ENCODE peak calls at places on chromosomes 7 and 10, in five cellular contexts. A is ovary, Q is astrocyte of the cerebellum, B is mammary epithelial cell, E is epithelial cell of esophagus. H is an unnamed sample.

GRCh38 chr7:36486336-36486735 is 96.7 kb downstream of the ANLN start:
- DNase-seq in A (no peak), Q (no peak), B (no peak), E (no peak), H (no peak)

GRCh38 chr7:137488038-137488437 is 144.5 kb upstream of the PTN start:
- DNase-seq in A (no peak), Q (no peak), B (no peak), E (no peak), H (no peak)

GRCh38 chr7:45663167-45663921 is 89.2 kb downstream of the ADCY1 start:
- DNase-seq in A (no peak), Q (no peak), B (no peak), E (peak), H (no peak)

GRCh38 chr7:112994666-112995065 is 92.0 kb downstream of the GPR85 start:
- DNase-seq in A (no peak), Q (peak), B (peak), E (peak), H (no peak)

GRCh38 chr10:128113026-128113425 is 13.2 kb downstream of the MKI67 start:
- DNase-seq in A (no peak), Q (no peak), B (no peak), E (no peak), H (no peak)

GRCh38 chr7:91093181-91093580 is 171.1 kb upstream of the FZD1 start:
- DNase-seq in A (no peak), Q (no peak), B (no peak), E (no peak), H (no peak)

GRCh38 chr7:115851291-115851690 is 179.3 kb downstream of the TFEC start:
- DNase-seq in A (no peak), Q (peak), B (peak), E (peak), H (no peak)

GRCh38 chr7:49174396-49174795 is 250.0 kb downstream of the CDC14C start:
- DNase-seq in A (no peak), Q (peak), B (peak), E (peak), H (no peak)

GRCh38 chr10:67256984-67257383 is 331.1 kb downstream of the LRRTM3 start:
- DNase-seq in A (no peak), Q (no peak), B (no peak), E (no peak), H (no peak)

GRCh38 chr10:14556285-14556956 is 218.3 kb downstream of the FAM107B start:
- DNase-seq in A (no peak), Q (no peak), B (no peak), E (no peak), H (no peak)

GRCh38 chr7:873367-874002 is 2.9 kb upstream of the GET4 start:
- DNase-seq in A (peak), Q (peak), B (peak), E (peak), H (peak)

GRCh38 chr10:48800283-48800675 is 115.6 kb downstream of the WDFY4 start:
- DNase-seq in A (no peak), Q (no peak), B (no peak), E (no peak), H (no peak)

GRCh38 chr7:24705481-24705954 is 51.7 kb downstream of the GSDME start:
- DNase-seq in A (no peak), Q (no peak), B (no peak), E (no peak), H (no peak)

GRCh38 chr7:37425504-37425903 is 23.2 kb downstream of the ELMO1 start:
- DNase-seq in A (no peak), Q (no peak), B (no peak), E (no peak), H (no peak)

GRCh38 chr7:51121036-51121780 is 195.4 kb downstream of the COBL start:
- DNase-seq in A (no peak), Q (no peak), B (no peak), E (no peak), H (no peak)

GRCh38 chr7:17311952-17312351 is 13.5 kb downstream of the AHR start:
- DNase-seq in A (no peak), Q (no peak), B (no peak), E (no peak), H (no peak)

GRCh38 chr7:150447966-150448788 is 2.3 kb upstream of the GIMAP8 start:
- DNase-seq in A (no peak), Q (no peak), B (no peak), E (no peak), H (no peak)
- TF ChIP-seq CTCF in A (no peak), Q (no peak), B (no peak), E (no peak), H (no peak)

GRCh38 chr7:20219062-20219445 is 1.9 kb upstream of the MACC1 start:
- DNase-seq in A (no peak), Q (no peak), B (no peak), E (no peak), H (no peak)

GRCh38 chr7:20216637-20217036 is 547 bp downstream of the MACC1 start:
- DNase-seq in A (no peak), Q (no peak), B (no peak), E (no peak), H (no peak)

GRCh38 chr7:20219446-20220292 is 2.5 kb upstream of the MACC1 start:
- DNase-seq in A (no peak), Q (peak), B (peak), E (peak), H (peak)

GRCh38 chr7:20218261-20218660 is 1.1 kb upstream of the MACC1 start:
- DNase-seq in A (no peak), Q (no peak), B (peak), E (peak), H (no peak)

DNA sequence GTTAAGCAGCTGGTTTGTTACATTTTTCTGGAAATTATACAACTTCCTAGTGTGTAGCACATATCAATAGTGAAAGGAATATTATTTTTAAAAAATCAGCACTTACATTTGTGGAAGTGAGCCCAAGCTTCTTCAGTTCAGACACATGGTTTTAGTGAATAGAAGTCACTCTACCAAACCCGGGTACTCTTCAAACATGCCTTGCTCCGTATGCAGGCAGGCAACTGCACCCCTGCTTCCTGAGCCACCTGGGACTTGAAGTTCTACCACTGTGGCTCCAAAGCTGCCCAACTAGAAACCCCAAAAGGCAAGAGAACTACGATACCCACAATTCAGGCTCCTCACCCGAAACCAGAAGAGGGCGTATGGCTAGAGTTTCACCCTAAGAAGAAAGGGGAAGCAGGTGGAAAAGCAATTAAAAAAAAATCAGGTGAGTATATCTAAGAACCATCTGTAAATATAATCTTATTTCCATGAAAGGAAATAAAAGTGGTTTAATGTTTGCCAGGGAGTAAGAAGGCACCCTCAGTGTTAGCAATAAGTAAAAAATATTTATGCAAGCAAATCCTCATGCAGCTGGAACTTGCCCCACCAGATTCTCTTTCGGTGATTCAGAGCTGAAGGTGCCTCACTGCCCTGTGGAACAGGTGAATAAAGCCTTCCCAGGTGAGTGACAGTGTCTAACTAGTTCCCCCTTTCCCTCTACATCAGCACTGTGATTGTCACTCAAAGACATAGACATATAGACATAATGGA is at the start of gene MACC1:
- DNase-seq in A (no peak), Q (no peak), B (peak), E (peak), H (no peak)
- H3K4me3 ChIP-seq in A (no peak), Q (no peak), B (no peak), E (peak), H (peak)

DNA sequence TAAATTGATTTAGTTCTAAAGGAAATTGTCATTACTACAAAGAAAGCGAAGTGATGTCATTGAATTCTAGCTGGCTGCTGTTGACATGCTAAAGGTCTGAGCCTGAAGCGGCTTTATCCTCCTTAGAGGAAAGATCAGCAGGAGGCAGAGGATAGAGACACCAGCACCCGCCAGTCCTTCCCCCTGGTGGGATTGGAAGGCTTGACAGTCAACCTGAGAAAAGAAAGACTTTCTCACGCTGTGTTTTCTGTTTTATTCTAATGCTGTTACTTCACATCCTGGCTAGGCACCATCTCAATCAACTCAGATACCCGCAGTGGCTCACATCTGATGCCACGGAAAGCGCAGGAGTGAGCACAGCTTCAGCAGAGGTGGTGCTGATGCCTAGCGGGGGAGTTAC is 5.5 kb downstream of the HABP2 start:
- DNase-seq in A (no peak), Q (no peak), B (no peak), E (no peak), H (no peak)
- TF ChIP-seq CTCF in A (no peak), Q (no peak), B (no peak), E (no peak), H (peak)

GRCh38 chr10:99532194-99532593 is 548 bp upstream of the NKX2-3 start:
- DNase-seq in A (no peak), Q (no peak), B (no peak), E (no peak), H (no peak)

GRCh38 chr10:99534939-99535763 is 2.4 kb downstream of the NKX2-3 start:
- DNase-seq in A (no peak), Q (no peak), B (peak), E (peak), H (no peak)

GRCh38 chr10:99532687-99533495 is at the start of gene NKX2-3:
- DNase-seq in A (no peak), Q (no peak), B (no peak), E (no peak), H (no peak)

GRCh38 chr10:99534456-99534938 is 1.8 kb downstream of the NKX2-3 start:
- DNase-seq in A (no peak), Q (no peak), B (no peak), E (no peak), H (no peak)

GRCh38 chr10:99533496-99534455 is 1.0 kb downstream of the NKX2-3 start:
- DNase-seq in A (no peak), Q (no peak), B (no peak), E (no peak), H (no peak)
- H3K4me3 ChIP-seq in A (peak), Q (no peak), B (no peak), E (no peak), H (no peak)

DNA sequence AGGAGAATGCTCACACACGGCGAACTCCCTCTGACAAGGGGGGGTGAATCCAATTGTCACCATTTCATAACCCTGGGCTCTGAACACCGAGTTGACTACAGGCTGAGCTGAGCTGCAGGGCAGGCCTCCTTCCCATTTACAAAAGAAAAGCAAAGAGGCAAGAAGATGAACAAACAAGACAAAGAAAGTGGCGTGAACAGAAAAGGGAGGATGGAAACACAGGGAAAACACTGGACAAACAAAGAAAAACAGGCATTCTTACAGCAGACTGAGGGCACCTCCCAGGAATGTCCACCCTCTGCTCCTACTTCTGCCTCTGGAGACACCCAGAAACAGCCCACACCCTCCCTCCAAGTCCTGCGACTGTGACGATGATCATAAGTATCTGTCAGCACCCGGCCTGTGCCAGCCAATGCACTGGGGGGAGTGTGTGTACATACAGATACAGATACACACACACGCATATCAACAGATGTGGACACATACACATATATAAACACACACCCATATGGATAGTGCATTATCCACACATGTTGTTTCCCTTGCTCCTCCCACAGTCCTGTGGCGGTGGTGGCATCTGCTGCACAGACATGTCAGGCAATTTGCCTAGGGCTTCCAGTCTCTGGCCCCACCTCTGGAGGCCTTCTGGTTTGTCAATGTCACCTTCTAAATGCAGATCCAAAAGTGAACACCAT is 66.2 kb downstream of the FAM53B start:
- DNase-seq in A (no peak), Q (no peak), B (no peak), E (peak), H (no peak)
- TF ChIP-seq CTCF in A (no peak), Q (no peak), B (no peak), E (no peak), H (no peak)

DNA sequence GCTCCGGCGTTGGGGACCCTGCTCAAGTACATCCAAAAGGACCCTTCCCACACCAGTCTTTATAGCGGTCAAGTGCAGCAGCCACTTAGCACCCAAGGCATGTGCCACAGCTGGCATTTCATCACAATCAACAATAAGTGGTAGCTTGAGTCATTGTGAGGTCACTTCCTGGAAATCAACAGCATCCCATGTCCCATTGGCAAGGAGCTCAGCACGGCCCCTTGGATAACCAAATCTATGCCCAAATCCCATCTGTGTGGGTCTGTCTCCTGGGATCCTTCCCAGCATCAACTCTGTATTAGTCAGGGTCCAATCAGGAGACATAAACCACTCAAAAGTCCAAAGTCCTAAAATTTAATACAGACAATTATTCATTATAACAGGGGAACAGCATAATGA is 27.1 kb downstream of the MDH2 start:
- DNase-seq in A (no peak), Q (no peak), B (no peak), E (peak), H (no peak)
- H3K4me3 ChIP-seq in A (no peak), Q (no peak), B (no peak), E (no peak), H (no peak)

DNA sequence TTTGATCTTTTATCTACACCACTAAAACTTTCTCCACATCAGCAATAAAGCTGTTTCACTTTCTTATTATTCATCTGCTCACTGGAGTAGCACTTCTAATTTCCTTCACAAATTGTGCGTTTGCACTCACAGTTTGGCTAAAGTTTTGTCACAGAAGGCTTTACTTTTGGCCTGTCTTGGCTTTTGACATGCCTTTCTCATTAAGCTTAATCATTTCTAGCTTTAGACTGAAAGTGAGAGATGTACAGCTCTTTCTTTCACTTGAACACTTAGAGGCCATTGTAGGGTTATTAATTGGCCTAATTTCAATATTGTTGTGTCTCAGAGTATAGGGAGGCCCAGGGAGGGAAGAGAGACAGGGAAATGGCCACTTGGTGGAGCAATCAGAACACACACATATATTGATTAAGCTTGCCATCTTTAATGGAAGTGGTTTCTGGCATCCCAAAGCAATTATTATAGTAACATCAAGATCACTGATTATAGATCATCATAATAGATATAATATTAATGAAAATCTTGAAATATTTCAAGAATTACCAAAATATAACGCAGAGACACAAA is 512.5 kb downstream of the ETV1 start:
- DNase-seq in A (no peak), Q (no peak), B (no peak), E (no peak), H (no peak)
- TF ChIP-seq CTCF in A (no peak), Q (no peak), B (peak), E (no peak), H (peak)

GRCh38 chr7:157954901-157955300 is 618.1 kb downstream of the DNAJB6 start:
- DNase-seq in A (no peak), Q (no peak), B (no peak), E (no peak), H (no peak)

GRCh38 chr7:157951300-157952049 is 614.7 kb downstream of the DNAJB6 start:
- DNase-seq in A (no peak), Q (no peak), B (no peak), E (no peak), H (no peak)

GRCh38 chr7:157952841-157953645 is 616.2 kb downstream of the DNAJB6 start:
- DNase-seq in A (no peak), Q (no peak), B (no peak), E (no peak), H (no peak)

GRCh38 chr7:157952050-157952667 is 615.4 kb downstream of the DNAJB6 start:
- DNase-seq in A (no peak), Q (no peak), B (no peak), E (no peak), H (no peak)

DNA sequence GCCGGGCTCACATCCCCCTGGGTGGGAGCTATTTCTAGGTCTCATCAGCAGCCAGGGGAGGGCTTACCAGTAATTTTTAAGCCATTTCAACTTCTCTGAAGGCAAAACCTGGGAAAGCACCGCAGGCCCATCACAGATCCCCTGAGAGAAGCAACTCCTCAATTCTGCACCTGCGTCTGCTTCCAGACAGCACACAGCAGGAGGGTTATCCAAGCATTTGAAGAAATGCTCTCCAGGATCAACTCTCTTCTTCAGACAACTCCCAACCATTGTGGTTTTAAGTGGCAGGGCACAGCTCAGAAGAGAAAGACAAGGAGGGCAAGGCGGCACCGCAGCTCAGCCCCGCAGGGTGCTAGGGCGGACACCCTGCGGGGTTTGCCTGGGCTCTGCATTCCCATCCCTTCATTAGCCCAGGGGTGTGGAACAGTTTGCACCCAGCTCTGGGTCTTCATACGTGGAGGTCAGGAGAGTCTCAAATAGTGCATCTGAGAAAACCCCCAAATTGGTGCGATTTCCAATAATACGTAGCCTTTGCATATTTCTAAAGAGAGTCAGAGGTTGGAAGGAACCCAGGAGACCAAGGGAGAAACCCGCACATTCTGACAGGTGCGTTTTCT is 618.7 kb downstream of the DNAJB6 start:
- DNase-seq in A (no peak), Q (no peak), B (no peak), E (no peak), H (no peak)
- H3K4me3 ChIP-seq in A (no peak), Q (no peak), B (no peak), E (no peak), H (no peak)

GRCh38 chr7:65477326-65477725 is 103.7 kb downstream of the ZNF92 start:
- DNase-seq in A (no peak), Q (no peak), B (no peak), E (peak), H (no peak)
- TF ChIP-seq CTCF in A (no peak), Q (peak), B (peak), E (no peak), H (peak)

H was measured in epithelial cell of proximal tubule.